ENCODE peak calls at places on chromosomes 1 and 21, in eight cellular contexts. One of them, this sample, is unnamed.

GRCh38 chr1:241531195-241532172 is 694 bp upstream of the KMO start:
- DNase-seq in HCT116: peak; percentile 63
- DNase-seq in ovary: no peak
- DNase-seq in A549: peak; percentile 17
- DNase-seq in stomach: no peak
- DNase-seq in heart left ventricle: no peak
- DNase-seq in thyroid gland: no peak
- DNase-seq in sigmoid colon: no peak
- DNase-seq in this sample: peak; percentile 4

GRCh38 chr1:233815865-233816264 is 88.6 kb upstream of the SLC35F3 start:
- DNase-seq in HCT116: no peak
- DNase-seq in ovary: no peak
- DNase-seq in A549: no peak
- DNase-seq in stomach: no peak
- DNase-seq in heart left ventricle: no peak
- DNase-seq in thyroid gland: no peak
- DNase-seq in sigmoid colon: no peak
- DNase-seq in this sample: no peak

GRCh38 chr1:72845342-72845741 is 563.0 kb upstream of the NEGR1 start:
- DNase-seq in HCT116: no peak
- DNase-seq in ovary: no peak
- DNase-seq in A549: no peak
- DNase-seq in stomach: no peak
- DNase-seq in heart left ventricle: no peak
- DNase-seq in thyroid gland: no peak
- DNase-seq in sigmoid colon: no peak
- DNase-seq in this sample: no peak

GRCh38 chr1:150662811-150663210 is 33.4 kb upstream of the ENSA start:
- DNase-seq in HCT116: no peak
- DNase-seq in ovary: no peak
- DNase-seq in A549: no peak
- DNase-seq in stomach: no peak
- DNase-seq in heart left ventricle: no peak
- DNase-seq in thyroid gland: no peak
- DNase-seq in sigmoid colon: no peak
- DNase-seq in this sample: no peak

GRCh38 chr1:55456961-55457360 is 241.8 kb upstream of the USP24 start:
- DNase-seq in HCT116: no peak
- DNase-seq in ovary: no peak
- DNase-seq in A549: no peak
- DNase-seq in stomach: no peak
- DNase-seq in heart left ventricle: no peak
- DNase-seq in thyroid gland: no peak
- DNase-seq in sigmoid colon: no peak
- DNase-seq in this sample: no peak

GRCh38 chr1:147171399-147172167 is 687 bp downstream of the PRKAB2 start:
- DNase-seq in HCT116: no peak
- DNase-seq in ovary: no peak
- DNase-seq in A549: peak; percentile 30
- DNase-seq in stomach: no peak
- DNase-seq in heart left ventricle: no peak
- DNase-seq in thyroid gland: no peak
- DNase-seq in sigmoid colon: no peak
- DNase-seq in this sample: no peak

GRCh38 chr21:43295016-43295958 is 126.5 kb downstream of the CRYAA start:
- DNase-seq in HCT116: no peak
- DNase-seq in ovary: no peak
- DNase-seq in A549: no peak
- DNase-seq in stomach: no peak
- DNase-seq in heart left ventricle: peak; percentile 15
- DNase-seq in thyroid gland: peak; percentile 82
- DNase-seq in sigmoid colon: no peak
- DNase-seq in this sample: no peak

GRCh38 chr1:212106286-212106792 is 70.8 kb downstream of the DTL start:
- DNase-seq in HCT116: no peak
- DNase-seq in ovary: no peak
- DNase-seq in A549: no peak
- DNase-seq in stomach: no peak
- DNase-seq in heart left ventricle: no peak
- DNase-seq in thyroid gland: no peak
- DNase-seq in sigmoid colon: no peak
- DNase-seq in this sample: no peak

GRCh38 chr1:24301395-24302175 is 17.6 kb upstream of the GRHL3 start:
- DNase-seq in HCT116: no peak
- DNase-seq in ovary: no peak
- DNase-seq in A549: no peak
- DNase-seq in stomach: no peak
- DNase-seq in heart left ventricle: no peak
- DNase-seq in thyroid gland: peak; percentile 62
- DNase-seq in sigmoid colon: no peak
- DNase-seq in this sample: no peak

GRCh38 chr1:168693872-168694238 is 35.2 kb downstream of the DPT start:
- DNase-seq in HCT116: no peak
- DNase-seq in ovary: no peak
- DNase-seq in A549: no peak
- DNase-seq in stomach: no peak
- DNase-seq in heart left ventricle: no peak
- DNase-seq in thyroid gland: no peak
- DNase-seq in sigmoid colon: no peak
- DNase-seq in this sample: no peak

GRCh38 chr1:170531758-170532657 is at the start of gene GORAB:
- DNase-seq in HCT116: peak; percentile 90
- DNase-seq in ovary: peak; percentile 89
- DNase-seq in A549: peak; percentile 94
- DNase-seq in stomach: peak; percentile 91
- DNase-seq in heart left ventricle: peak; percentile 94
- DNase-seq in thyroid gland: peak; percentile 93
- DNase-seq in sigmoid colon: peak; percentile 95
- DNase-seq in this sample: peak; percentile 76
- TF ChIP-seq POLR2A in HCT116: peak; percentile 55
- TF ChIP-seq POLR2A in ovary: peak; percentile 43
- TF ChIP-seq POLR2A in A549: peak; percentile 51
- TF ChIP-seq POLR2A in stomach: no peak
- TF ChIP-seq POLR2A in heart left ventricle: peak; percentile 37
- TF ChIP-seq POLR2A in thyroid gland: peak; percentile 82
- TF ChIP-seq POLR2A in sigmoid colon: peak; percentile 62
- TF ChIP-seq POLR2A in this sample: peak; percentile 47

DNA sequence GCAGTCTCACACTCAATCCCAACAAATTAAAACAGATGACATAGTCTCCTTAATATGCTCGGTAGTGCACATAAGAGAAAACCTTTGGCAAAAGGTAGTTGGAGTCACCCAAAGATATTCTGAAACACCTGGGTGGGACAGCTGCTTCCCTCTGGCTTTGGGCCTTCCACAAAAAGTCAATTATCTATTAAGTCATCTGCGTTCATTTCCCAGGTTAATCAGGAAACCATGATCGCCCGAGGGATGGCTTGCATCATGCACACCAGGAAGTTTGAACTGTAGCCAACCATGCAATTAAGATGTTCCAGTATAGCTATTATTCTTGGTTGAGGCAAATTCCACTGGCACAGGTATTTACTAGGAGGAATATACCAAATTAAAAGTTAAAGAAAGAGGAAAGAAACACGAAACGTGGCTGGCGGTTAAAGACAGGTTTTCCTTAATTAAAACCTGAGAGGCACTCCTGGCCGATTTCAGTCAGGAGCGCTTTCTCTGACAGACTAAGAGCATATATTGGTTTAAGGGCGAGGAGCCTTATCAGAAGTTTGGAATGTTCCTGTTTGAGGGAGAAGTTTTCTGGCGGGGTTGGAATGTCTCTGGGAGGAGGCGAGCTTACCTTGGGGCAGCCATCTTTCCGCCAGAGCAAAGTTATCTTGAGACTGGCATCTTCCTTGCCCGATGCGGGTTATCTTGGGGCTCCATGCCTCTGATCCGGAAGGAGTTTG is 19.9 kb downstream of the CLDN17 start:
- DNase-seq in HCT116: no peak
- DNase-seq in ovary: no peak
- DNase-seq in A549: no peak
- DNase-seq in stomach: no peak
- DNase-seq in heart left ventricle: no peak
- DNase-seq in thyroid gland: no peak
- DNase-seq in sigmoid colon: no peak
- DNase-seq in this sample: no peak
- TF ChIP-seq POLR2A in HCT116: no peak
- TF ChIP-seq POLR2A in ovary: no peak
- TF ChIP-seq POLR2A in A549: no peak
- TF ChIP-seq POLR2A in stomach: no peak
- TF ChIP-seq POLR2A in heart left ventricle: no peak
- TF ChIP-seq POLR2A in thyroid gland: no peak
- TF ChIP-seq POLR2A in sigmoid colon: no peak
- TF ChIP-seq POLR2A in this sample: no peak

GRCh38 chr1:231094421-231094820 is 54.4 kb upstream of the FAM89A start:
- DNase-seq in HCT116: no peak
- DNase-seq in ovary: no peak
- DNase-seq in A549: no peak
- DNase-seq in stomach: no peak
- DNase-seq in heart left ventricle: no peak
- DNase-seq in thyroid gland: no peak
- DNase-seq in sigmoid colon: no peak
- DNase-seq in this sample: no peak
- TF ChIP-seq POLR2A in HCT116: no peak
- TF ChIP-seq POLR2A in ovary: no peak
- TF ChIP-seq POLR2A in A549: no peak
- TF ChIP-seq POLR2A in stomach: no peak
- TF ChIP-seq POLR2A in heart left ventricle: no peak
- TF ChIP-seq POLR2A in thyroid gland: no peak
- TF ChIP-seq POLR2A in sigmoid colon: no peak
- TF ChIP-seq POLR2A in this sample: no peak

DNA sequence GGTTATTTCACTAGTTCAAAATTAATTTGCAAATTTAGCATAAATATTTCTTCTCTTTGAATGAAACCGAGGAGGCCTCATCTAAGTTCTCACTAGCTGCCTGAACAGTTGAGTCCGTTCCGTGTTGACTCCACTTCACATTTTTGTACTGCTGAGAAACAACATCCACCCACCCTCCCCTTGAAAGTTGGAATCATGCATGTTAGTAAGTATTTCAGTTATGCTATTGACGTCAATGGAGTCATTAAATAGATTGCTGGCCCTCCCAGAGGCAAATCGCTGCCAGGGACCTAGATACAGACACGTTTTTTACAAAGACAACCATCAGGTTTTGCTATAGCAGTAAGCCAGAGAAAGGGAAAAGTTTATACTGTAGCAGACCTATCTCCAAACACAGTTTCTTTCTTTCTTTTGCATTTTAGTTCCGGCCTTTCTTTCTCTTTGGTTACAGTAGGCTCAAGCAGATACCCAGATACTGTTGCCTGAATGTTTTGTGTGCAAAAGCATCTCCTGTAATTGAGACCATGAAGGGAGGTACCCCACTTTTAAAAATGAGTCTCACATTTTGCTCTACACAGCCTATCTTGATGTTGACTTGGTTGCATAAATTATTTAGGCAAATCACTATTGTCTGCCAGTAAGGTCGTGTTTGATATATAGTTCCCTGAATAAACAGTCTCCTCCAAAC is 262.6 kb upstream of the SGIP1 start:
- DNase-seq in HCT116: peak; percentile 96
- DNase-seq in ovary: peak; percentile 90
- DNase-seq in A549: peak; percentile 78
- DNase-seq in stomach: peak; percentile 65
- DNase-seq in heart left ventricle: peak; percentile 92
- DNase-seq in thyroid gland: peak; percentile 72
- DNase-seq in sigmoid colon: peak; percentile 96
- DNase-seq in this sample: peak; percentile 23
- TF ChIP-seq POLR2A in HCT116: no peak
- TF ChIP-seq POLR2A in ovary: peak; percentile 24
- TF ChIP-seq POLR2A in A549: no peak
- TF ChIP-seq POLR2A in stomach: no peak
- TF ChIP-seq POLR2A in heart left ventricle: no peak
- TF ChIP-seq POLR2A in thyroid gland: peak; percentile 86
- TF ChIP-seq POLR2A in sigmoid colon: no peak
- TF ChIP-seq POLR2A in this sample: no peak

DNA sequence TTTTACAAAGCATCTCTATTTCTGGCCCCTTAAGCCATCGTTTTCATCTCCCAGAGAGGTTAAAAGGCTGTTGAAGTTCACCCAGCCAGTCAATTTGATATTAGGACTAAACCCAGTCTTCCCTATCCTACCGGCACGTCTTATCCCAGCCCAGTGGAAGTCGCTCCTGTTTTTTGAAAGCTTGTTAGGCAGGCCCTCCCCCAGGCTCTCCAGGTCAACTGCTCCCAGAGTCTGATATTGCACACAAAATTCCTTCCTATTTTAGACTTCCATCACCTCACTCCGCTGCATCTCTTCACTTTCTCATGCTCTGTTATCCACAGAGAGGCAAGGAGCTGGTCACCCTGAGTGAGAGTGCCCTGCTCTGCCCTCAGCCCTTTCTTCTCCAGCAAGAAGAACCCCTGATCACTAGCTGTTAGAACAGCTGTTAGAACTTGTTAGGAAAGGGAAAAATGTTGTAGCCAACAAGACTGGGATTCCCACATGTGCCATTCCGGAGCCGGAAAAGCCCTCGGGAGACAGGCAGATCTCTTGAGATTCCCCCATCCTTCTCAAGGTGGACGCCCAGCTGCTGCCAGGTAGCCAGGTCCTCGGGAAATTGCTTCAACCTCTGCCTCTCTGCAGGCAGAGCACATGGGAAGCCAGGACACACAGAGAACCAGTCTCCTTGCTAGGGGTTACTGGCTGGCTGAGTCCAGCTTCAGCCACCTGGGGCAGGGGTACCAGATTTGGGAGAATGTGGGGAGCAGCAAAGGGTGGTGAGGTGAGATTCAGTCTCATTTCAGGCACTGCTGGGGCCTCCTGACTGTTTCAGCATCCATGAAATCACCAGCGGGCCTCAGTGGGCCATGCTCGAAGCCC is 25.7 kb downstream of the PLXNA2 start:
- DNase-seq in HCT116: no peak
- DNase-seq in ovary: no peak
- DNase-seq in A549: no peak
- DNase-seq in stomach: no peak
- DNase-seq in heart left ventricle: no peak
- DNase-seq in thyroid gland: no peak
- DNase-seq in sigmoid colon: no peak
- DNase-seq in this sample: no peak
- TF ChIP-seq POLR2A in HCT116: no peak
- TF ChIP-seq POLR2A in ovary: no peak
- TF ChIP-seq POLR2A in A549: no peak
- TF ChIP-seq POLR2A in stomach: no peak
- TF ChIP-seq POLR2A in heart left ventricle: no peak
- TF ChIP-seq POLR2A in thyroid gland: no peak
- TF ChIP-seq POLR2A in sigmoid colon: no peak
- TF ChIP-seq POLR2A in this sample: no peak

This sample was measured in H54.